ENCODE peak calls at places on chromosomes 1 and 21, in seven cellular contexts. U, G, X, H, J, E and T are unnamed samples.

GRCh38 chr1:15702722-15703550 is 18.8 kb downstream of the PLEKHM2 start:
- DNase-seq in E (peak; percentile 61), G (no peak), U (no peak), J (no peak), H (no peak), X (no peak), T (no peak)

GRCh38 chr21:46393941-46394818 is 64.5 kb upstream of the DIP2A start:
- DNase-seq in E (no peak), J (peak; percentile 12), U (no peak), G (no peak), X (peak; percentile 14), H (no peak), T (no peak)

GRCh38 chr1:228272831-228273571 is 65.2 kb downstream of the OBSCN start:
- DNase-seq in J (no peak), H (no peak), E (peak; percentile 38), X (no peak), U (no peak), G (no peak), T (no peak)

GRCh38 chr1:117753652-117754051 is 147.8 kb downstream of the TENT5C start:
- DNase-seq in X (no peak), J (no peak), H (no peak), G (no peak), U (no peak), E (no peak), T (no peak)

GRCh38 chr21:40153351-40153750 is 286.1 kb downstream of the PCP4 start:
- DNase-seq in E (no peak), H (no peak), X (no peak), G (no peak), J (no peak), U (no peak), T (no peak)

GRCh38 chr1:226520640-226521355 is 27.8 kb upstream of the STUM start:
- DNase-seq in G (no peak), E (peak; percentile 62), H (no peak), X (no peak), J (no peak), U (no peak), T (no peak)

GRCh38 chr1:19862944-19863343 is 19.3 kb upstream of the OTUD3 start:
- DNase-seq in E (no peak), H (no peak), G (no peak), J (no peak), X (no peak), U (no peak), T (no peak)

GRCh38 chr1:163912491-163912890 is 590.7 kb downstream of the NUF2 start:
- DNase-seq in E (no peak), G (no peak), J (no peak), X (no peak), U (no peak), H (no peak), T (no peak)

GRCh38 chr1:169107673-169108160 is 1.2 kb downstream of the ATP1B1 start:
- DNase-seq in H (no peak), J (peak; percentile 28), E (no peak), G (no peak), X (no peak), U (no peak), T (peak; percentile 25)

GRCh38 chr1:61337981-61338848 is 255.9 kb downstream of the NFIA start:
- DNase-seq in U (no peak), G (no peak), E (no peak), H (peak; percentile 73), X (peak; percentile 73), J (peak; percentile 91), T (no peak)

DNA sequence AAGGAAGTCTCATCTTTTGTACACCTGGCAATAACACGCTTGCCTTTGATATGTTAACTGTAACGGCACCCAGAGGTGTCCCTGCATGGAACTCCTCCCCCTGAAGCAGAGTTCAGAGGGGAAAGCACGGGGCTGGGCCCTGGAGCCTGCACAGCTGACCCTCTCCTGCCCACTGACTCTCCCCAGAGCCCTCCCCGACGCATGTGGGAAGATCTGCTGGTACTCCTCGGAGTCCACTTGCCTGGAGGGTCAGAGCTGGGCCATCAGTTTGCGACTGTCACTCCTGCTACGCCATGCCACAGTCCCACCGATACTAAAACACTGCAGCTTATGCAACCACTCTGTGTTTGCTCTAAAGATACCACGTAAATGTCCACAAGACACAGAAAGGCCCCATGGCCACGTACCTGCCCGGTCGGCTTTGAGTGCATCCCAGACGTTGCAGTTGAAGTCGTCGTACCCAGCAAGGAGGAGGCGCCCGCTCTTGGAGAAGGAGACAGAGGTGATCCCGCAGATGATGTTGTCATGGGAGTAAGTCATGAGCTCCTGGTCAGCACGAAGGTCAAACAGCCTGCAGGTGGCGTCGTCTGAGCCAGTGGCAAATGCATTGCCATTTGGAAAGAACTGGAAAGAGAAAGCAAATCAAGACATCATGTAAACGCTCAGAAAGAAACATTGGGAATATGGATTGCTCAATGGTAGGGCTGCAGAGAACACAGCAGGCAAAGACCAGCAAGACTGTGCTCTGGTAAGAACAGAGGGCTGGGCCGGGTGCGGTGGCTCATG is 10.6 kb upstream of the NADK start:
- DNase-seq in J (peak; percentile 33), E (peak; percentile 64), H (no peak), G (no peak), X (peak; percentile 53), U (peak; percentile 48), T (no peak)
- H3K27ac ChIP-seq in J (no peak overlapping the region), E (no peak overlapping the region), H (no peak overlapping the region), G (no peak overlapping the region), X (peak overlapping the region; percentile 11), U (no peak overlapping the region), T (no peak overlapping the region)

DNA sequence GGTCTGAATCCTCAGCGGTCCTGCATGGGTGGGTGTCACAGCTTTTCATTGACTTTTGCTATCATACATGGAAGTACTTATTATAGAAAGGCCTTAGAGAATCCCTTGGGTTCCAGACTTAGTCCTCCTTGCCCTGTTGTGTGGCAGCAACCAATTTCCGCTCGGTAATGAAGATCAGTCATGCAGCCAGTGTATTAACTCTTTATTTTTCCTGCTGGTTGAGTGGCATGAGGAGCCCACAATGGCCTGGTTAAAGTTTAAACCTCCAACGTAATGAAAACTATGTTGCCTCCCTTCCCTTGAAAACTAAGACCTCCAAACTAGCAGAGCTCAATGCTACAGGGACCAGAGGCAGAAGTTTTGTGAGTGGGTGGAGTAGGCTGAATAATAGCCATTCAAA is 20.0 kb downstream of the CITED4 start:
- DNase-seq in X (no peak), J (no peak), H (no peak), G (no peak), E (no peak), U (no peak), T (no peak)
- H3K4me1 ChIP-seq in X (no peaks in the 10 kb centered on the region), J (peaks cover 10% of the 10 kb centered on the region), H (no peaks in the 10 kb centered on the region), G (peaks cover 7% of the 10 kb centered on the region), E (no peaks in the 10 kb centered on the region), U (peaks cover 48% of the 10 kb centered on the region), T (no peaks in the 10 kb centered on the region)

GRCh38 chr1:230979389-230979716 is 459 bp downstream of the ARV1 start:
- DNase-seq in E (no peak), X (no peak), H (no peak), J (no peak), G (no peak), U (no peak), T (no peak)
- TF ChIP-seq SIN3A in E (no peak), X (no peak), H (no peak), J (no peak), G (no peak), U (no peak), T (no peak)

DNA sequence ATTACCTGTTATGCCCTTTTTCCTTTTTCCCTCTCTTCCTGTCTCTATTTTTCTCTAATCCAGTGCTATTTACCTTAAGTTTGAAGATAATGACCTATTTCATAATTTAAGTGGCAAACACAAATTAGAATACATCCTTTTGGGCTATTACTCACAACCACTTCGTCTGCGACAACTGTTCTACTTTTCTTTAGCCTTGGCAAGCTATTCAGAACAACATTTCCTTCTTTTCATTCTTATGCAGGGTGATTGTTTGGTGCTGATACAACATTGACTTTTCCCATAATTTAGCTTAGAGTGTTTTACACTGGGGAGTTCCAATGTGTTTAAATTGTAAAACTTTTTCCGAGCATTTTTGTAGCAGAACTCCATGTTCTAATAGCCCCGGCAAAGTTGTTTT is 86.6 kb upstream of the S1PR1 start:
- DNase-seq in X (no peak), E (no peak), H (no peak), J (no peak), U (no peak), G (no peak), T (no peak)
- H3K27ac ChIP-seq in X (no peak overlapping the region), E (no peak overlapping the region), H (no peak overlapping the region), J (no peak overlapping the region), U (no peak overlapping the region), G (no peak overlapping the region), T (no peak overlapping the region)

GRCh38 chr1:56495538-56495937 is 83.8 kb downstream of the PLPP3 start:
- DNase-seq in J (no peak), H (no peak), X (no peak), G (no peak), U (no peak), E (no peak), T (no peak)

GRCh38 chr1:56491441-56491840 is 87.9 kb downstream of the PLPP3 start:
- DNase-seq in U (no peak), E (no peak), G (no peak), X (peak; percentile 51), J (no peak), H (no peak), T (no peak)

GRCh38 chr1:56496158-56496557 is 83.2 kb downstream of the PLPP3 start:
- DNase-seq in E (no peak), G (no peak), J (peak; percentile 86), U (no peak), H (no peak), X (no peak), T (no peak)

GRCh38 chr1:56494306-56494705 is 85.1 kb downstream of the PLPP3 start:
- DNase-seq in J (peak; percentile 99), H (no peak), U (no peak), G (no peak), E (no peak), X (no peak), T (no peak)

DNA sequence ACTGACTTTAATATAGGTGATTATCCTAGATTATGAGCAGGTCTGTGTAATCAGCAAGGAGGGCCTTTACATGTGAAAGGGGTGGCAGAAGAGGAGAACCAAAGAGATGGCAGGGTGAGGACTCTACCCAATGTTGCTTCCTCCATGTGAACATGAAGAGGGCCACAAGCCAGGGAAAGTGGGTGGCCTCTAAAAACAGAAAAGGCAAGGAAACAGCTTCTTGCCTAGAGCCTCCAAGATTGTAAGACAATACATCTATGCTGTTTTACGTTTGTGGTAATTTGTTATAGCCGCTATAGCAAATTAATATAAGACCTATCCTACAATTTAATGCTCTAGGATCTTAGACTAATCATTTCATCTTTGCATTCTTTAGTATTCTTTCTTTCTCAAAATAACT is 85.5 kb downstream of the PLPP3 start:
- DNase-seq in E (no peak), H (no peak), G (no peak), U (no peak), J (no peak), X (no peak), T (no peak)
- H3K4me1 ChIP-seq in E (peaks cover 2% of the 10 kb centered on the region), H (peaks cover 3% of the 10 kb centered on the region), G (no peaks in the 10 kb centered on the region), U (no peaks in the 10 kb centered on the region), J (peaks cover 87% of the 10 kb centered on the region), X (peaks cover 47% of the 10 kb centered on the region), T (no peaks in the 10 kb centered on the region)

GRCh38 chr1:23875382-23875781 is 7.3 kb upstream of the FUCA1 start:
- DNase-seq in J (no peak), H (no peak), E (no peak), G (no peak), U (no peak), X (no peak), T (no peak)
- TF ChIP-seq SIN3A in J (no peak), H (no peak), E (no peak), G (no peak), U (no peak), X (no peak), T (no peak)